ENCODE peak calls at places on chromosomes 4 and X, in five cellular contexts. One of them, this sample, is unnamed. For H3K4me1, the result is how much of the 10 kb centered on the place peaks cover.

GRCh38 chr4:183873389-183874185 is 31.5 kb upstream of the STOX2 start:
- DNase-seq in mesenchymal stem cell: peak
- DNase-seq in PC-3: no peak
- DNase-seq in astrocyte: peak
- DNase-seq in A549: no peak
- DNase-seq in this sample: no peak

GRCh38 chrX:42941671-42942070 is 163.7 kb upstream of the PPP1R2C start:
- DNase-seq in A549: no peak
- DNase-seq in astrocyte: no peak
- DNase-seq in PC-3: no peak
- DNase-seq in mesenchymal stem cell: no peak
- DNase-seq in this sample: no peak

GRCh38 chrX:15989716-15990115 is 133.6 kb upstream of the GRPR start:
- DNase-seq in mesenchymal stem cell: no peak
- DNase-seq in A549: no peak
- DNase-seq in PC-3: no peak
- DNase-seq in astrocyte: no peak
- DNase-seq in this sample: no peak

GRCh38 chr4:174663254-174663653 is 141.0 kb upstream of the HPGD start:
- DNase-seq in astrocyte: peak
- DNase-seq in A549: no peak
- DNase-seq in PC-3: peak
- DNase-seq in mesenchymal stem cell: no peak
- DNase-seq in this sample: no peak

GRCh38 chr4:123889376-123889945 is 492.9 kb downstream of the SPRY1 start:
- DNase-seq in astrocyte: no peak
- DNase-seq in mesenchymal stem cell: no peak
- DNase-seq in A549: no peak
- DNase-seq in PC-3: no peak
- DNase-seq in this sample: no peak

GRCh38 chr4:48738856-48739255 is 41.2 kb downstream of the FRYL start:
- DNase-seq in mesenchymal stem cell: no peak
- DNase-seq in PC-3: no peak
- DNase-seq in astrocyte: no peak
- DNase-seq in A549: no peak
- DNase-seq in this sample: no peak

GRCh38 chr4:61511716-61512488 is 311.8 kb downstream of the ADGRL3 start:
- DNase-seq in PC-3: peak
- DNase-seq in astrocyte: peak
- DNase-seq in mesenchymal stem cell: peak
- DNase-seq in A549: peak
- DNase-seq in this sample: no peak

GRCh38 chr4:31518796-31519250 is 798.7 kb downstream of the PCDH7 start:
- DNase-seq in PC-3: peak
- DNase-seq in astrocyte: peak
- DNase-seq in mesenchymal stem cell: peak
- DNase-seq in A549: peak
- DNase-seq in this sample: no peak

GRCh38 chr4:5030152-5030668 is 11.0 kb upstream of the CYTL1 start:
- DNase-seq in mesenchymal stem cell: no peak
- DNase-seq in PC-3: no peak
- DNase-seq in astrocyte: no peak
- DNase-seq in A549: no peak
- DNase-seq in this sample: no peak

DNA sequence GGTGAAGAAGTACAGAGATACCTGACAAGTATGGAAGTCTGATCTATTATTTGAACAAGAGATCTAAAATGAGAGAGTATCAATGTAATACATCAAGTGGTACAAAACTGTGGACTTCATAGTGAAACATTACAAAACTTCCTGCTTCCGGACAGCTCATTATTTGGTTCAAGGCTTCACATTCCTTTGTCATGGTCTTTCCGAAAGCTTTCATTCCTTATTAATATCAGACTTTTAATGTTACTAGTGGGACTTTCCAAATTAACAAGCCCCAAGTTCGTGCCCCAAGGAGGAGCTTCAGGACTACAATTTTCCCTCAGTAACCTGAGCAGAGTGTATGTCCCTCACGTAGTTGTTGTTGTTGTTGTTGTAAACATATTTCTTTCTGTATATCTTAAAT is 1.2 kb downstream of the CHIC2 start:
- DNase-seq in mesenchymal stem cell: peak
- DNase-seq in A549: no peak
- DNase-seq in PC-3: peak
- DNase-seq in astrocyte: peak
- DNase-seq in this sample: no peak
- H3K4me1 ChIP-seq in mesenchymal stem cell: under half
- H3K4me1 ChIP-seq in A549: under half
- H3K4me1 ChIP-seq in PC-3: half or more
- H3K4me1 ChIP-seq in astrocyte: half or more
- H3K4me1 ChIP-seq in this sample: half or more

GRCh38 chr4:78369691-78370090 is 181.9 kb upstream of the ANXA3 start:
- DNase-seq in A549: no peak
- DNase-seq in mesenchymal stem cell: no peak
- DNase-seq in astrocyte: peak
- DNase-seq in PC-3: no peak
- DNase-seq in this sample: no peak

GRCh38 chr4:78377555-78377954 is 174.0 kb upstream of the ANXA3 start:
- DNase-seq in mesenchymal stem cell: no peak
- DNase-seq in astrocyte: no peak
- DNase-seq in PC-3: no peak
- DNase-seq in A549: no peak
- DNase-seq in this sample: no peak

GRCh38 chr4:78370625-78371372 is 180.8 kb upstream of the ANXA3 start:
- DNase-seq in astrocyte: no peak
- DNase-seq in PC-3: peak
- DNase-seq in mesenchymal stem cell: no peak
- DNase-seq in A549: no peak
- DNase-seq in this sample: no peak

GRCh38 chr4:78372282-78372988 is 179.1 kb upstream of the ANXA3 start:
- DNase-seq in PC-3: no peak
- DNase-seq in astrocyte: no peak
- DNase-seq in A549: no peak
- DNase-seq in mesenchymal stem cell: no peak
- DNase-seq in this sample: no peak
- H3K27ac ChIP-seq in PC-3: no peak
- H3K27ac ChIP-seq in astrocyte: no peak
- H3K27ac ChIP-seq in A549: no peak
- H3K27ac ChIP-seq in mesenchymal stem cell: no peak
- H3K27ac ChIP-seq in this sample: no peak

DNA sequence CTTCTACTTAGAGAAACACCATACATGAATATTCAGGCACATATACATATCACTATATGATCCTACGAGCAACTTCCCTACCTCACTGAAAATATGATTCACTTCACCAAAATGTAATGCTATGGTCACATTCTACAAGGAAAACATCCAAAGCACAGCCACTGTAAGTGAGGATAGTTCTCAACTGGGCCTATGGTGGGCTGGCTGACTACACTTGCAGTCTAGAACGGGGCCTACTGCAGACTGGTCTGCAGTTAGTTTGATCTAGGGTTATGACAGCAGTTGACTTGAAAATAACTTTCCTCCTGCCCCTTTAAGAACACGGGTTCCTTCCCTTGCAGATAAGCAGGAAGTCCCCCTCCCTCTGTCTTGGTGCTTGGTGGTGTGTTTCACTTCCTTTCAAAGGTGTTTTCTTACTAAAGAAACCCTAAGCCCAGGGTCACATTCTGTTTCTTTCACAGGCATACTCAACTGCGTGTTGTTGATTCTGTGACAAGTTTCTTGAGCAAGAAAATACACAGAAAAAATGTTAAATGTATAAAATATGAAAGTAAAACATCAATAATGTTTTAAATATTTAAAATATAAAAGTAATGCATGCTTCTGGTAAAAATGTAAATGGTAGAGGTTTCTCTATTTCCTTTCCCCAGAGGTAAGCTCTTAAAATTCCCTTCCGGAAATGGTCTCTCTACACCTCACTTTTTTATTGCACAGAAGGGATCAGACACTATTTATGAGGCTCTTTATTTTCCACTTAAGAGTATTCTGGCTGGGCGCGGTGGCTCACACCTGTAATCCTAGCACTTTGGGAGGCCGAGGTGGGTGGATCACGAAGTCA is 18.0 kb upstream of the TMSB4X start:
- DNase-seq in PC-3: peak
- DNase-seq in mesenchymal stem cell: peak
- DNase-seq in astrocyte: peak
- DNase-seq in A549: peak
- DNase-seq in this sample: no peak
- H3K4me1 ChIP-seq in PC-3: under half
- H3K4me1 ChIP-seq in mesenchymal stem cell: under half
- H3K4me1 ChIP-seq in astrocyte: under half
- H3K4me1 ChIP-seq in A549: under half
- H3K4me1 ChIP-seq in this sample: under half

GRCh38 chr4:75715105-75715799 is 9.1 kb upstream of the USO1 start:
- DNase-seq in astrocyte: peak
- DNase-seq in A549: no peak
- DNase-seq in mesenchymal stem cell: peak
- DNase-seq in PC-3: no peak
- DNase-seq in this sample: no peak
- H3K27ac ChIP-seq in astrocyte: no peak
- H3K27ac ChIP-seq in A549: peak
- H3K27ac ChIP-seq in mesenchymal stem cell: no peak
- H3K27ac ChIP-seq in PC-3: no peak
- H3K27ac ChIP-seq in this sample: no peak

GRCh38 chr4:94532016-94532789 is 80.5 kb downstream of the PDLIM5 start:
- DNase-seq in astrocyte: peak
- DNase-seq in A549: peak
- DNase-seq in mesenchymal stem cell: peak
- DNase-seq in PC-3: peak
- DNase-seq in this sample: no peak
- H3K4me1 ChIP-seq in astrocyte: under half
- H3K4me1 ChIP-seq in A549: half or more
- H3K4me1 ChIP-seq in mesenchymal stem cell: under half
- H3K4me1 ChIP-seq in PC-3: under half
- H3K4me1 ChIP-seq in this sample: under half

GRCh38 chrX:39899059-39899458 is 198.7 kb downstream of the BCOR start:
- DNase-seq in PC-3: peak
- DNase-seq in A549: no peak
- DNase-seq in astrocyte: no peak
- DNase-seq in mesenchymal stem cell: no peak
- DNase-seq in this sample: no peak

GRCh38 chrX:39898147-39898546 is 199.6 kb downstream of the BCOR start:
- DNase-seq in mesenchymal stem cell: no peak
- DNase-seq in A549: peak
- DNase-seq in PC-3: peak
- DNase-seq in astrocyte: no peak
- DNase-seq in this sample: no peak

GRCh38 chrX:39895228-39896110 is 202.3 kb downstream of the BCOR start:
- DNase-seq in PC-3: peak
- DNase-seq in astrocyte: no peak
- DNase-seq in mesenchymal stem cell: no peak
- DNase-seq in A549: peak
- DNase-seq in this sample: no peak

GRCh38 chrX:39896951-39897740 is 200.6 kb downstream of the BCOR start:
- DNase-seq in A549: peak
- DNase-seq in mesenchymal stem cell: peak
- DNase-seq in astrocyte: peak
- DNase-seq in PC-3: peak
- DNase-seq in this sample: no peak

DNA sequence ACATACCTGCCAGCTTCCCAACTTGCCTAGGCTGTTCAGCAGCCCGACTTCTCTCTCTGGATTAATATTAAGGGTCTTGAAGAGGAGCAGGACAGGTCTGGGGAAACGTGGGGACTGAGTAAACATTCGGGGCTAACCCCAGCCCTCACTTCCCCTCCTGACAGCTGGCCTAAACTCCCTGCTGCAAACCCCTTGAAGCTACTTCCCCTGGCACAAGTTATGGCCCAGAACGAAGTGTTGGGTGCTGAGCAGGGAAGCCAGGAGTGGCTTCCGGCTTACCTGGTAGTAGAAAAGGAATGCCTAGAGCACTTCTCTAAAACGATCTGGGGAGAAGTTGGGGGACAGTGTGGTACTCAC is 200.0 kb downstream of the BCOR start:
- DNase-seq in PC-3: peak
- DNase-seq in astrocyte: no peak
- DNase-seq in mesenchymal stem cell: no peak
- DNase-seq in A549: no peak
- DNase-seq in this sample: no peak
- H3K27ac ChIP-seq in PC-3: peak
- H3K27ac ChIP-seq in astrocyte: no peak
- H3K27ac ChIP-seq in mesenchymal stem cell: peak
- H3K27ac ChIP-seq in A549: peak
- H3K27ac ChIP-seq in this sample: peak

GRCh38 chr4:118761387-118762016 is 74.4 kb downstream of the SEC24D start:
- DNase-seq in mesenchymal stem cell: no peak
- DNase-seq in A549: no peak
- DNase-seq in astrocyte: no peak
- DNase-seq in PC-3: no peak
- DNase-seq in this sample: no peak
- H3K4me1 ChIP-seq in mesenchymal stem cell: under half
- H3K4me1 ChIP-seq in A549: under half
- H3K4me1 ChIP-seq in astrocyte: under half
- H3K4me1 ChIP-seq in PC-3: under half
- H3K4me1 ChIP-seq in this sample: under half

GRCh38 chr4:102504941-102505340 is 3.8 kb downstream of the NFKB1 start:
- DNase-seq in mesenchymal stem cell: no peak
- DNase-seq in PC-3: no peak
- DNase-seq in A549: no peak
- DNase-seq in astrocyte: no peak
- DNase-seq in this sample: no peak
- H3K27ac ChIP-seq in mesenchymal stem cell: no peak
- H3K27ac ChIP-seq in PC-3: no peak
- H3K27ac ChIP-seq in A549: no peak
- H3K27ac ChIP-seq in astrocyte: no peak
- H3K27ac ChIP-seq in this sample: peak

DNA sequence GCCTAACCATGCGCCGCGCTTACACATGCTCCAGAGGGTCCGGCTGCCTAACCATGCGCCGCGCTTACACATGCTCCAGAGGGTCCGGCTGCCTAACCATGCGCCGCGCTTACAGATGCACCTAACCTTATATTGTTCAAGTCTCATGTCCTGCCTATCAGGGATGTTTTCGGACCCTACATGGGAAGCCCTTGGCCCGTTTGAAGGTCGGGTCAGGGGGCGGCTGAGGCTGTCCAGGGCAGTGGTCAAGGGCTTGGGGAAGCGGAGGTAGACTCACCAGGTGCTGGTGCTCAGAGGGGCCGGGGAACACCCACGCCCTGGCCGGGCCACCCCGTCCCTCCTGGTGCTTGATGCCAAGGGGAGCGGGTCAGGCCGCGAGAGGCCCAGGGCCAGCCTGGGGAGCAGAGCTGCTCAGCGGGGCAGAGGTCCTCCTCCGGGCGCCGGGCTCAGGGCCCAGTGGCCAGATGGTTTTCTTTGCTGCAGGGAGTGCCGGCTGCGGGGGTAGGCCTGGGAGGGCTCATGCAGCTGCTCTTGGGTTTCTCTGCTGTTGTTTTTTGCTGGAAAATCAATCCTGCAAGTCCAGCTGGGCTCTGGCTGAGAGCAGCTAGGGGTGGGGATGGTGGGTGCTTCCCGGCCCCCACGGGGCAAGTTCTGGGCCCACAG is 35.4 kb upstream of the SPON2 start:
- DNase-seq in PC-3: peak
- DNase-seq in A549: no peak
- DNase-seq in mesenchymal stem cell: peak
- DNase-seq in astrocyte: peak
- DNase-seq in this sample: peak
- H3K4me1 ChIP-seq in PC-3: under half
- H3K4me1 ChIP-seq in A549: under half
- H3K4me1 ChIP-seq in mesenchymal stem cell: half or more
- H3K4me1 ChIP-seq in astrocyte: under half
- H3K4me1 ChIP-seq in this sample: under half

This sample was measured in upper lobe of right lung.